ENCODE peak calls at places on chromosomes 3 and 15, in seven cellular contexts. X, Q, V, W, I, A and P are unnamed samples. For H3K4me1, the result is how much of the 10 kb centered on the place peaks cover.

GRCh38 chr3:31453430-31453829 is 79.3 kb upstream of the STT3B start:
- DNase-seq in A (no peak), W (no peak), V (no peak), Q (no peak), I (no peak), X (no peak), P (no peak)

GRCh38 chr3:143608966-143609365 is 239.3 kb downstream of the SLC9A9 start:
- DNase-seq in V (peak), Q (no peak), A (no peak), X (no peak), I (no peak), W (peak), P (peak)

GRCh38 chr3:58048301-58048700 is 40.1 kb downstream of the FLNB start:
- DNase-seq in W (no peak), A (peak), I (no peak), Q (no peak), V (peak), X (no peak), P (peak)

GRCh38 chr3:133693821-133694220 is 32.1 kb upstream of the TOPBP1 start:
- DNase-seq in I (no peak), Q (no peak), X (no peak), W (no peak), A (no peak), V (no peak), P (no peak)

GRCh38 chr3:13012228-13012691 is 61.0 kb downstream of the IQSEC1 start:
- DNase-seq in X (no peak), A (no peak), I (no peak), W (peak), V (peak), Q (no peak), P (no peak)

GRCh38 chr15:57560976-57561711 is 30.6 kb upstream of the MYZAP start:
- DNase-seq in A (peak), W (peak), Q (peak), X (peak), V (peak), I (no peak), P (peak)

GRCh38 chr15:47908950-47909670 is 191.8 kb downstream of the SEMA6D start:
- DNase-seq in Q (no peak), I (no peak), W (no peak), V (no peak), X (no peak), A (no peak), P (no peak)

GRCh38 chr3:16993227-16993626 is 108.5 kb downstream of the PLCL2 start:
- DNase-seq in Q (no peak), A (no peak), V (peak), X (no peak), I (no peak), W (peak), P (peak)

GRCh38 chr3:37144806-37145205 is 29.6 kb downstream of the LRRFIP2 start:
- DNase-seq in A (peak), Q (no peak), V (peak), I (no peak), W (no peak), X (no peak), P (no peak)

GRCh38 chr15:34055868-34056595 is 17.0 kb upstream of the AVEN start:
- DNase-seq in I (no peak), A (peak), W (peak), Q (no peak), V (peak), X (no peak), P (peak)

GRCh38 chr3:32857921-32858320 is 40.1 kb downstream of the TRIM71 start:
- DNase-seq in I (no peak), A (no peak), V (no peak), W (no peak), X (no peak), Q (no peak), P (no peak)

GRCh38 chr15:82803793-82804574 is 1.9 kb downstream of the FSD2 start:
- DNase-seq in I (no peak), W (peak), Q (no peak), A (no peak), V (peak), X (no peak), P (no peak)

GRCh38 chr3:171101982-171102610 is 75.6 kb upstream of the SLC2A2 start:
- DNase-seq in A (no peak), X (no peak), Q (no peak), I (no peak), V (peak), W (peak), P (no peak)

GRCh38 chr3:23728651-23729117 is 77.1 kb upstream of the UBE2E1 start:
- DNase-seq in Q (no peak), I (no peak), W (peak), V (peak), X (no peak), A (peak), P (peak)

GRCh38 chr3:151675858-151676615 is 57.7 kb upstream of the AADACL2 start:
- DNase-seq in I (no peak), Q (no peak), W (no peak), V (no peak), A (no peak), X (no peak), P (no peak)

GRCh38 chr3:72329354-72329753 is 518.9 kb downstream of the SHQ1 start:
- DNase-seq in A (no peak), W (no peak), I (no peak), V (no peak), X (peak), Q (no peak), P (no peak)

GRCh38 chr3:165339753-165340152 is 143.6 kb upstream of the SLITRK3 start:
- DNase-seq in X (no peak), V (peak), Q (no peak), W (peak), A (peak), I (no peak), P (no peak)

GRCh38 chr3:44048196-44048924 is 193.3 kb upstream of the TOPAZ1 start:
- DNase-seq in I (no peak), X (no peak), A (peak), W (no peak), Q (no peak), V (no peak), P (peak)

GRCh38 chr3:181561605-181562031 is 150.1 kb upstream of the SOX2 start:
- DNase-seq in Q (no peak), W (no peak), A (peak), V (no peak), X (no peak), I (no peak), P (no peak)

GRCh38 chr3:185448107-185448506 is 50.7 kb downstream of the TMEM41A start:
- DNase-seq in X (no peak), A (no peak), I (no peak), V (no peak), W (no peak), Q (no peak), P (no peak)

GRCh38 chr15:47801522-47801921 is 84.2 kb downstream of the SEMA6D start:
- DNase-seq in V (no peak), Q (no peak), I (no peak), W (no peak), A (no peak), X (no peak), P (no peak)

GRCh38 chr3:33882296-33882695 is 83.9 kb downstream of the PDCD6IP start:
- DNase-seq in X (no peak), W (no peak), I (no peak), Q (no peak), V (no peak), A (no peak), P (no peak)

GRCh38 chr3:165854696-165855095 is 17.5 kb upstream of the BCHE start:
- DNase-seq in A (peak), W (no peak), V (peak), I (no peak), Q (no peak), X (no peak), P (no peak)

DNA sequence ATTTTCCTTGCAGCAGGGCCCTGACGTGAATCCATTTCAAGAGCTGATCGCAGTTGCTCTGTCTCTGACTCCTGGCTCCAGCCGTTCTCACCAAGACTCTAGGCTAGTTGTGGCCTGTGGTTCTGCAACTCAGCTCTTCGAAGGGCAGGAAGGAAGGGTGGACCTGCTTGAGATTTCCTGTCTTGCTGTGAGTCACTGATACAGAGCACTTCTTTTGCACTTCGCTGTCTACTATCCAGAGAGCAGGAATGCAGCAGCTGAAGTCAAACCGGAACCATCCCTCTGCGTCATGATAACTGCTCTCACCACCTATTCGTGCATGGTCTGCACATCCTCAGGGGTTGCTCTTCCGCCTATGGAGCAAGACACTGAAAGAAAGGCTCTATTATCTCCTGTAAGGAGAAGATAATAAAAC is 59.7 kb downstream of the RAP2B start:
- DNase-seq in I (no peak), Q (no peak), A (peak), X (no peak), W (peak), V (peak), P (peak)
- H3K18ac ChIP-seq in I (no peak), Q (no peak), A (no peak), X (no peak), W (peak), V (no peak), P (no peak)

GRCh38 chr3:140420621-140421357 is 257.1 kb upstream of the TRIM42 start:
- DNase-seq in V (peak), W (peak), I (no peak), Q (no peak), A (peak), X (no peak), P (peak)
- H2BK120ac ChIP-seq in V (no peak), W (no peak), I (peak), Q (no peak), A (no peak), X (no peak), P (no peak)

GRCh38 chr15:62126364-62126763 is 38.7 kb downstream of the C2CD4B start:
- DNase-seq in Q (no peak), X (no peak), W (no peak), I (no peak), V (no peak), A (no peak), P (no peak)

GRCh38 chr15:62124953-62125263 is 40.2 kb downstream of the C2CD4B start:
- DNase-seq in X (no peak), I (no peak), Q (no peak), V (no peak), A (peak), W (no peak), P (no peak)

GRCh38 chr15:62122249-62122648 is 42.8 kb downstream of the C2CD4B start:
- DNase-seq in A (no peak), W (no peak), V (no peak), Q (no peak), I (no peak), X (no peak), P (no peak)

GRCh38 chr15:62125763-62126162 is 39.3 kb downstream of the C2CD4B start:
- DNase-seq in V (peak), Q (no peak), X (no peak), A (no peak), W (peak), I (no peak), P (no peak)

GRCh38 chr15:62124176-62124952 is 40.7 kb downstream of the C2CD4B start:
- DNase-seq in W (peak), V (peak), Q (no peak), I (no peak), X (no peak), A (no peak), P (no peak)
- H3K4me1 ChIP-seq in W (under half), V (under half), Q (under half), I (under half), X (under half), A (under half), P (under half)

GRCh38 chr3:88572450-88572849 is 422.7 kb downstream of the C3orf38 start:
- DNase-seq in V (no peak), Q (no peak), A (no peak), I (no peak), X (no peak), W (no peak), P (no peak)

GRCh38 chr3:88574210-88574609 is 424.5 kb downstream of the C3orf38 start:
- DNase-seq in W (no peak), Q (no peak), X (no peak), V (no peak), A (no peak), I (no peak), P (no peak)

GRCh38 chr3:88573472-88573871 is 423.7 kb downstream of the C3orf38 start:
- DNase-seq in X (no peak), A (no peak), I (no peak), W (no peak), V (no peak), Q (no peak), P (no peak)
- H3K18ac ChIP-seq in X (no peak), A (no peak), I (no peak), W (no peak), V (no peak), Q (no peak), P (no peak)

GRCh38 chr3:167084566-167084965 is 295.5 kb downstream of the ZBBX start:
- DNase-seq in V (peak), I (no peak), Q (no peak), W (no peak), A (no peak), X (no peak), P (no peak)
- H2BK120ac ChIP-seq in V (no peak), I (no peak), Q (no peak), W (no peak), A (no peak), X (no peak), P (no peak)

GRCh38 chr3:66479532-66479947 is 21.3 kb downstream of the LRIG1 start:
- DNase-seq in V (no peak), W (no peak), A (no peak), Q (no peak), X (no peak), I (no peak), P (no peak)

GRCh38 chr3:66476852-66477381 is 23.9 kb downstream of the LRIG1 start:
- DNase-seq in I (no peak), Q (no peak), X (no peak), W (no peak), A (no peak), V (no peak), P (no peak)

GRCh38 chr3:66475386-66476020 is 25.3 kb downstream of the LRIG1 start:
- DNase-seq in V (no peak), I (no peak), Q (no peak), W (no peak), A (no peak), X (no peak), P (no peak)

GRCh38 chr3:66478923-66479322 is 21.9 kb downstream of the LRIG1 start:
- DNase-seq in A (no peak), V (no peak), X (peak), Q (no peak), I (no peak), W (no peak), P (no peak)

DNA sequence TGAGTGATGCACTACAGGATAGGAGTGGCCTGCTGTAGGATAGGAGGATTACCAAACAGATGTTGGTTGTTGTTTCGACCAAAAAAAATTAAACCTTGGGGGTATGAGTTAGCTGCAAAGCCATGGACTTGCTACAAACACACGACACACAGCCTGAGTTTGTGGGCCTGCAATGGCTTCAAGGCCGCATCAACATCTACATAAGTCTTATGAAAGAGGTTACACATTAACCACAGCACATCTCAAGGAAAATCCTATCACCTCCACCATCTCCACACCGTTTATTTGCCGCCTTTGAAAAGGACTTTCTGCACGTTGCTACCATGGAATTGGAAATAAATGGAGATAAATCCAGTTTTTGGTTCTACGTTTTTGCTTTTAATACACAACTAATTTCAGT is 23.0 kb downstream of the LRIG1 start:
- DNase-seq in A (no peak), V (no peak), I (no peak), X (peak), W (no peak), Q (no peak), P (no peak)
- H3K4me1 ChIP-seq in A (under half), V (under half), I (half or more), X (under half), W (under half), Q (under half), P (under half)

GRCh38 chr15:50119063-50119700 is at the start of gene ATP8B4:
- DNase-seq in X (peak), W (no peak), Q (peak), A (peak), V (no peak), I (no peak), P (no peak)
- H3K18ac ChIP-seq in X (no peak), W (peak), Q (no peak), A (no peak), V (no peak), I (no peak), P (no peak)